ENCODE peak calls at places on chromosomes 4 and X, in four cellular contexts. P is NCI-H2171 treated with DMSO at 0.1 percent for 48 hours, V is KBM-7, E is GM23248. A is an unnamed sample.

GRCh38 chrX:82648062-82648461 is 860.0 kb upstream of the POU3F4 start:
- DNase-seq in P (no peak), V (no peak), E (no peak), A (no peak)

GRCh38 chr4:185656467-185656890 is 121.2 kb upstream of the PDLIM3 start:
- DNase-seq in P (no peak), V (no peak), E (peak), A (no peak)

GRCh38 chrX:37613898-37614297 is 42.4 kb downstream of the LANCL3 start:
- DNase-seq in P (no peak), V (peak), E (no peak), A (no peak)

GRCh38 chrX:101206471-101206870 is 13.1 kb upstream of the DRP2 start:
- DNase-seq in P (peak), V (peak), E (peak), A (no peak)

GRCh38 chrX:23864719-23865349 is 42.9 kb downstream of the APOO start:
- DNase-seq in P (no peak), V (no peak), E (no peak), A (no peak)

GRCh38 chr4:183098080-183098722 is 856 bp upstream of the WWC2 start:
- DNase-seq in P (no peak), V (no peak), E (peak), A (peak)

GRCh38 chr4:47054130-47054529 is 22.8 kb downstream of the GABRB1 start:
- DNase-seq in P (no peak), V (no peak), E (no peak), A (no peak)

GRCh38 chr4:102501635-102502382 is 650 bp downstream of the NFKB1 start:
- DNase-seq in P (peak), V (peak), E (peak), A (peak)

GRCh38 chr4:121656269-121656641 is 40.5 kb downstream of the ANXA5 start:
- DNase-seq in P (peak), V (peak), E (peak), A (no peak)

GRCh38 chr4:181896609-181897008 is 346.6 kb upstream of the TENM3 start:
- DNase-seq in P (no peak), V (no peak), E (no peak), A (no peak)

GRCh38 chr4:140641789-140642439 is 73.2 kb upstream of the UCP1 start:
- DNase-seq in P (no peak), V (no peak), E (no peak), A (peak)

GRCh38 chrX:73400136-73400748 is 46.6 kb upstream of the CDX4 start:
- DNase-seq in P (no peak), V (no peak), E (no peak), A (no peak)

GRCh38 chrX:8726031-8726652 is 5.8 kb downstream of the ANOS1 start:
- DNase-seq in P (peak), V (no peak), E (peak), A (no peak)

GRCh38 chrX:37896491-37896890 is 49.1 kb upstream of the DYNLT3 start:
- DNase-seq in P (no peak), V (no peak), E (peak), A (no peak)

GRCh38 chr4:52950226-52950625 is 88.1 kb downstream of the RASL11B start:
- DNase-seq in P (no peak), V (no peak), E (no peak), A (peak)

GRCh38 chr4:158818595-158818994 is 49.8 kb downstream of the FNIP2 start:
- DNase-seq in P (no peak), V (no peak), E (no peak), A (no peak)

GRCh38 chr4:160495356-160495755 is 1392.5 kb downstream of the RAPGEF2 start:
- DNase-seq in P (no peak), V (no peak), E (no peak), A (no peak)

GRCh38 chr4:123452585-123452984 is 56.0 kb downstream of the SPRY1 start:
- DNase-seq in P (peak), V (peak), E (peak), A (peak)

GRCh38 chr4:16029329-16029728 is 54.5 kb downstream of the PROM1 start:
- DNase-seq in P (peak), V (no peak), E (peak), A (no peak)

GRCh38 chrX:23478056-23478455 is 143.4 kb downstream of the PTCHD1 start:
- DNase-seq in P (no peak), V (no peak), E (peak), A (no peak)

GRCh38 chr4:82128355-82128754 is 245.4 kb downstream of the HNRNPD start:
- DNase-seq in P (no peak), V (no peak), E (no peak), A (no peak)

GRCh38 chrX:110442631-110443030 is 84.0 kb downstream of the RTL9 start:
- DNase-seq in P (no peak), V (peak), E (peak), A (no peak)

GRCh38 chr4:165537028-165537648 is 158.3 kb downstream of the CPE start:
- DNase-seq in P (peak), V (peak), E (peak), A (no peak)

GRCh38 chrX:49072712-49073095 is 1.1 kb downstream of the PRAF2 start:
- DNase-seq in P (no peak), V (no peak), E (peak), A (no peak)

GRCh38 chr4:54077812-54078211 is 13.4 kb upstream of the CHIC2 start:
- DNase-seq in P (no peak), V (no peak), E (peak), A (no peak)

GRCh38 chr4:74267998-74268606 is 40.2 kb upstream of the EPGN start:
- DNase-seq in P (no peak), V (no peak), E (peak), A (no peak)

GRCh38 chr4:38605794-38606586 is 58.0 kb upstream of the KLF3 start:
- DNase-seq in P (no peak), V (no peak), E (no peak), A (no peak)

GRCh38 chr4:112726041-112726440 is 89.1 kb downstream of the LARP7 start:
- DNase-seq in P (no peak), V (peak), E (no peak), A (no peak)

GRCh38 chr4:52925531-52925968 is 63.4 kb downstream of the RASL11B start:
- DNase-seq in P (peak), V (no peak), E (no peak), A (no peak)

GRCh38 chr4:112284662-112285411 is 867 bp downstream of the TIFA start:
- DNase-seq in P (no peak), V (peak), E (peak), A (no peak)

GRCh38 chrX:31449064-31449463 is 377.2 kb upstream of the FTHL17 start:
- DNase-seq in P (no peak), V (no peak), E (no peak), A (no peak)

GRCh38 chr4:114180481-114180880 is 201.0 kb upstream of the ARSJ start:
- DNase-seq in P (peak), V (peak), E (peak), A (no peak)

GRCh38 chr4:80713409-80713808 is 317.1 kb upstream of the BMP3 start:
- DNase-seq in P (no peak), V (no peak), E (no peak), A (no peak)

GRCh38 chr4:65083076-65083475 is 587.2 kb downstream of the EPHA5 start:
- DNase-seq in P (no peak), V (peak), E (no peak), A (no peak)

GRCh38 chrX:2828404-2829065 is at the start of gene GYG2:
- DNase-seq in P (no peak), V (peak), E (peak), A (no peak)

GRCh38 chr4:128354205-128354821 is 66.7 kb upstream of the PGRMC2 start:
- DNase-seq in P (no peak), V (no peak), E (peak), A (no peak)

GRCh38 chrX:74437530-74437929 is 16.2 kb downstream of the SLC16A2 start:
- DNase-seq in P (no peak), V (no peak), E (no peak), A (no peak)